ENCODE peak calls at places on chromosome 4, in four cellular contexts. O, H, L and Q are unnamed samples.

GRCh38 chr4:26197018-26197779 is 123.6 kb upstream of the RBPJ start:
- DNase-seq in O (peak; percentile 76), H (no peak), L (peak; percentile 78), Q (peak; percentile 96)

GRCh38 chr4:20176881-20177280 is 74.8 kb upstream of the SLIT2 start:
- DNase-seq in O (no peak), H (no peak), L (no peak), Q (no peak)

GRCh38 chr4:81510643-81511189 is 39.0 kb upstream of the RASGEF1B start:
- DNase-seq in O (no peak), H (no peak), L (no peak), Q (no peak)

GRCh38 chr4:133146574-133147198 is 2.4 kb upstream of the PCDH10 start:
- DNase-seq in O (no peak), H (no peak), L (no peak), Q (no peak)

GRCh38 chr4:104128850-104129213 is 365.9 kb downstream of the CXXC4 start:
- DNase-seq in O (peak; percentile 43), H (no peak), L (no peak), Q (no peak)

GRCh38 chr4:40149960-40150385 is 46.9 kb upstream of the RHOH start:
- DNase-seq in O (peak; percentile 73), H (peak; percentile 59), L (peak; percentile 43), Q (peak; percentile 61)

GRCh38 chr4:158259955-158260575 is 49.8 kb downstream of the TMEM144 start:
- DNase-seq in O (peak; percentile 42), H (peak; percentile 0), L (no peak), Q (no peak)

GRCh38 chr4:4415806-4416805 is 29.2 kb downstream of the NSG1 start:
- DNase-seq in O (no peak), H (no peak), L (no peak), Q (no peak)

GRCh38 chr4:153616005-153616555 is 68.0 kb upstream of the TLR2 start:
- DNase-seq in O (no peak), H (no peak), L (peak; percentile 58), Q (no peak)

GRCh38 chr4:52912608-52913007 is 50.5 kb downstream of the RASL11B start:
- DNase-seq in O (no peak), H (no peak), L (no peak), Q (no peak)

GRCh38 chr4:113057891-113058290 is 8.4 kb downstream of the ANK2 start:
- DNase-seq in O (no peak), H (peak; percentile 82), L (no peak), Q (peak; percentile 37)

GRCh38 chr4:149443537-149443936 is 372.1 kb downstream of the IQCM start:
- DNase-seq in O (no peak), H (no peak), L (no peak), Q (no peak)

GRCh38 chr4:6278801-6279197 is 9.1 kb downstream of the WFS1 start:
- DNase-seq in O (no peak), H (no peak), L (no peak), Q (no peak)